ENCODE peak calls at places on chromosomes 13 and 19, in seven cellular contexts. One of them, this sample, is unnamed.

GRCh38 chr19:35673121-35673804 is 6.9 kb downstream of the UPK1A start:
- DNase-seq in CD8-positive, alpha-beta memory T cell: peak
- DNase-seq in left ventricle myocardium inferior: peak
- DNase-seq in pancreas: no peak
- DNase-seq in thyroid gland: peak
- DNase-seq in adrenal gland: no peak
- DNase-seq in NB4: no peak
- DNase-seq in this sample: no peak

GRCh38 chr13:113955691-113956090 is 18.2 kb downstream of the C13orf46 start:
- DNase-seq in NB4: no peak
- DNase-seq in left ventricle myocardium inferior: no peak
- DNase-seq in thyroid gland: no peak
- DNase-seq in adrenal gland: no peak
- DNase-seq in pancreas: no peak
- DNase-seq in CD8-positive, alpha-beta memory T cell: no peak
- DNase-seq in this sample: no peak

GRCh38 chr13:81565849-81566248 is 1224.9 kb upstream of the SPRY2 start:
- DNase-seq in left ventricle myocardium inferior: no peak
- DNase-seq in pancreas: no peak
- DNase-seq in thyroid gland: no peak
- DNase-seq in NB4: no peak
- DNase-seq in adrenal gland: no peak
- DNase-seq in CD8-positive, alpha-beta memory T cell: no peak
- DNase-seq in this sample: no peak

GRCh38 chr13:110218601-110219201 is 88.3 kb downstream of the COL4A1 start:
- DNase-seq in left ventricle myocardium inferior: no peak
- DNase-seq in thyroid gland: no peak
- DNase-seq in adrenal gland: no peak
- DNase-seq in CD8-positive, alpha-beta memory T cell: no peak
- DNase-seq in NB4: no peak
- DNase-seq in pancreas: no peak
- DNase-seq in this sample: no peak

GRCh38 chr19:52601025-52601973 is 31.2 kb downstream of the ZNF701 start:
- DNase-seq in thyroid gland: peak
- DNase-seq in CD8-positive, alpha-beta memory T cell: peak
- DNase-seq in left ventricle myocardium inferior: peak
- DNase-seq in adrenal gland: peak
- DNase-seq in pancreas: peak
- DNase-seq in NB4: peak
- DNase-seq in this sample: peak

GRCh38 chr19:29503140-29503758 is 22.5 kb upstream of the VSTM2B start:
- DNase-seq in CD8-positive, alpha-beta memory T cell: no peak
- DNase-seq in thyroid gland: no peak
- DNase-seq in left ventricle myocardium inferior: no peak
- DNase-seq in pancreas: no peak
- DNase-seq in NB4: no peak
- DNase-seq in adrenal gland: no peak
- DNase-seq in this sample: no peak

GRCh38 chr19:32862741-32863140 is 6.8 kb downstream of the SLC7A9 start:
- DNase-seq in left ventricle myocardium inferior: no peak
- DNase-seq in adrenal gland: no peak
- DNase-seq in CD8-positive, alpha-beta memory T cell: no peak
- DNase-seq in pancreas: no peak
- DNase-seq in thyroid gland: no peak
- DNase-seq in NB4: no peak
- DNase-seq in this sample: no peak

GRCh38 chr13:51727634-51728274 is 76.2 kb downstream of the DHRS12 start:
- DNase-seq in pancreas: no peak
- DNase-seq in left ventricle myocardium inferior: no peak
- DNase-seq in CD8-positive, alpha-beta memory T cell: no peak
- DNase-seq in adrenal gland: no peak
- DNase-seq in thyroid gland: no peak
- DNase-seq in NB4: peak
- DNase-seq in this sample: no peak

GRCh38 chr13:32165791-32166190 is 134.2 kb downstream of the FRY start:
- DNase-seq in left ventricle myocardium inferior: peak
- DNase-seq in pancreas: no peak
- DNase-seq in adrenal gland: no peak
- DNase-seq in thyroid gland: no peak
- DNase-seq in NB4: peak
- DNase-seq in CD8-positive, alpha-beta memory T cell: no peak
- DNase-seq in this sample: no peak

GRCh38 chr13:99357149-99357596 is 50.0 kb upstream of the GPR183 start:
- DNase-seq in adrenal gland: peak
- DNase-seq in thyroid gland: no peak
- DNase-seq in CD8-positive, alpha-beta memory T cell: peak
- DNase-seq in NB4: no peak
- DNase-seq in left ventricle myocardium inferior: no peak
- DNase-seq in pancreas: no peak
- DNase-seq in this sample: peak

GRCh38 chr13:28679628-28680027 is 20.7 kb downstream of the POMP start:
- DNase-seq in CD8-positive, alpha-beta memory T cell: no peak
- DNase-seq in left ventricle myocardium inferior: no peak
- DNase-seq in NB4: peak
- DNase-seq in pancreas: no peak
- DNase-seq in thyroid gland: no peak
- DNase-seq in adrenal gland: no peak
- DNase-seq in this sample: peak

GRCh38 chr19:38673030-38673429 is 25.6 kb downstream of the ACTN4 start:
- DNase-seq in thyroid gland: no peak
- DNase-seq in left ventricle myocardium inferior: no peak
- DNase-seq in CD8-positive, alpha-beta memory T cell: no peak
- DNase-seq in NB4: no peak
- DNase-seq in adrenal gland: no peak
- DNase-seq in pancreas: no peak
- DNase-seq in this sample: no peak

GRCh38 chr13:33509642-33510229 is 224.2 kb upstream of the STARD13 start:
- DNase-seq in thyroid gland: peak
- DNase-seq in pancreas: no peak
- DNase-seq in adrenal gland: peak
- DNase-seq in CD8-positive, alpha-beta memory T cell: no peak
- DNase-seq in NB4: no peak
- DNase-seq in left ventricle myocardium inferior: peak
- DNase-seq in this sample: peak

GRCh38 chr19:16025108-16026101 is 50.9 kb upstream of the TPM4 start:
- DNase-seq in NB4: peak
- DNase-seq in pancreas: peak
- DNase-seq in CD8-positive, alpha-beta memory T cell: no peak
- DNase-seq in left ventricle myocardium inferior: no peak
- DNase-seq in adrenal gland: peak
- DNase-seq in thyroid gland: no peak
- DNase-seq in this sample: peak

GRCh38 chr13:38803566-38803965 is 116.7 kb downstream of the FREM2 start:
- DNase-seq in adrenal gland: no peak
- DNase-seq in thyroid gland: no peak
- DNase-seq in pancreas: no peak
- DNase-seq in left ventricle myocardium inferior: no peak
- DNase-seq in CD8-positive, alpha-beta memory T cell: no peak
- DNase-seq in NB4: no peak
- DNase-seq in this sample: no peak

GRCh38 chr13:79462895-79463294 is 18.1 kb upstream of the NDFIP2 start:
- DNase-seq in CD8-positive, alpha-beta memory T cell: no peak
- DNase-seq in left ventricle myocardium inferior: no peak
- DNase-seq in adrenal gland: no peak
- DNase-seq in pancreas: no peak
- DNase-seq in thyroid gland: no peak
- DNase-seq in NB4: no peak
- DNase-seq in this sample: no peak

GRCh38 chr19:38142176-38143035 is 81.6 kb downstream of the DPF1 start:
- DNase-seq in NB4: peak
- DNase-seq in left ventricle myocardium inferior: peak
- DNase-seq in pancreas: peak
- DNase-seq in adrenal gland: peak
- DNase-seq in thyroid gland: peak
- DNase-seq in CD8-positive, alpha-beta memory T cell: no peak
- DNase-seq in this sample: peak

DNA sequence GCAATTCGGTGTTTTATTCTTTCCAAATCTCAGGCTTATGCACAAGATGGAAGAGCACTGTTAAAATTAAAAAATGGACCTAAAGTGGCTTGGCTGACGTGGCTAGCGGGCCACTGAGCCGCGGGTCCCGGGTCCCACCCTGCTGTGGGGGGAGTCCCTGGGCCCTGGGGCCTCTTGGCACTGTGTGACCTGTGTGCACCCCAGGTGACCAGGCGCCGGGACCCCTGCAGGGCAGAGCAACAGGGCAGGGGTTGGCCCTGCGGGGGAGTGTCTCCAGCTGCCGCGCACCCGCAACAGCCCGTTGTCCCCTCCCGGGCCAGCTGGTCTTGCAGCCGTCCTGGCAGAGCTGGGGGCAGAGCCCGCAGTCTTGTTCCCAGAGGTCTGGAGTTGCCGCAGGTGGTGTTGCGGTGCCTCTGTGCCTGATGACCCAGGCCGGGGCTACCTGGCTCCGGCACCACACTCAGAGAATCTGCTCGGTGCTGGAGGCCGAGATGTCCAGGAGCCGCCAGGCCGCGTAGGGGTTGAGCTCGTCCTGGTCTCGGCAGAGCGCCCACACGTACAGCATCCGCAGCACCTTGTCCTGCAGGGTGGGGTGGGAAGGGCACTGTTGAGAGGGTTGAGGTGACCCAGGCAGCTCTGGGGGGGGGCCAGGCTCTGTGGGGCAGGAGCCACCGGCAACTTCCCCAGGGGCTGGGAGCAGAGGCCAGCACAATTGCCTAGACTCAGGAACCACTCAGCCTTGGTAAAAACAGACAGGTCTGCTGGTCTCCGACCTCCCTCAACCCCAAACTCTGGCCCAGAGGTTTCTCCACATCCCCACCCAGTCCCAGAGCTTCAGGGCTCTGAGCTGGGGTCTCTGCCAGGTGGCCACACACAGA is 1.0 kb upstream of the CTXN1 start:
- DNase-seq in adrenal gland: peak
- DNase-seq in pancreas: no peak
- DNase-seq in left ventricle myocardium inferior: no peak
- DNase-seq in CD8-positive, alpha-beta memory T cell: no peak
- DNase-seq in thyroid gland: no peak
- DNase-seq in NB4: peak
- DNase-seq in this sample: no peak
- H3K4me3 ChIP-seq in adrenal gland: no peak
- H3K4me3 ChIP-seq in pancreas: no peak
- H3K4me3 ChIP-seq in left ventricle myocardium inferior: peak
- H3K4me3 ChIP-seq in CD8-positive, alpha-beta memory T cell: no peak
- H3K4me3 ChIP-seq in thyroid gland: no peak
- H3K4me3 ChIP-seq in NB4: no peak
- H3K4me3 ChIP-seq in this sample: no peak

GRCh38 chr19:3670796-3671679 is 29.2 kb downstream of the PIP5K1C start:
- DNase-seq in pancreas: no peak
- DNase-seq in CD8-positive, alpha-beta memory T cell: no peak
- DNase-seq in adrenal gland: peak
- DNase-seq in NB4: no peak
- DNase-seq in thyroid gland: peak
- DNase-seq in left ventricle myocardium inferior: peak
- DNase-seq in this sample: no peak

GRCh38 chr19:3669134-3669436 is 31.2 kb downstream of the PIP5K1C start:
- DNase-seq in left ventricle myocardium inferior: no peak
- DNase-seq in pancreas: no peak
- DNase-seq in CD8-positive, alpha-beta memory T cell: no peak
- DNase-seq in thyroid gland: no peak
- DNase-seq in adrenal gland: no peak
- DNase-seq in NB4: no peak
- DNase-seq in this sample: no peak

GRCh38 chr19:3669616-3670257 is 30.5 kb downstream of the PIP5K1C start:
- DNase-seq in CD8-positive, alpha-beta memory T cell: no peak
- DNase-seq in pancreas: no peak
- DNase-seq in adrenal gland: no peak
- DNase-seq in NB4: no peak
- DNase-seq in thyroid gland: no peak
- DNase-seq in left ventricle myocardium inferior: no peak
- DNase-seq in this sample: no peak

GRCh38 chr19:3671680-3672574 is 28.3 kb downstream of the PIP5K1C start:
- DNase-seq in NB4: no peak
- DNase-seq in pancreas: no peak
- DNase-seq in thyroid gland: no peak
- DNase-seq in left ventricle myocardium inferior: no peak
- DNase-seq in CD8-positive, alpha-beta memory T cell: no peak
- DNase-seq in adrenal gland: no peak
- DNase-seq in this sample: no peak

GRCh38 chr19:3670258-3670795 is 29.9 kb downstream of the PIP5K1C start:
- DNase-seq in pancreas: no peak
- DNase-seq in thyroid gland: peak
- DNase-seq in left ventricle myocardium inferior: peak
- DNase-seq in adrenal gland: no peak
- DNase-seq in CD8-positive, alpha-beta memory T cell: no peak
- DNase-seq in NB4: no peak
- DNase-seq in this sample: no peak
- H3K4me3 ChIP-seq in pancreas: no peak
- H3K4me3 ChIP-seq in thyroid gland: no peak
- H3K4me3 ChIP-seq in left ventricle myocardium inferior: peak
- H3K4me3 ChIP-seq in adrenal gland: no peak
- H3K4me3 ChIP-seq in CD8-positive, alpha-beta memory T cell: no peak
- H3K4me3 ChIP-seq in NB4: no peak
- H3K4me3 ChIP-seq in this sample: no peak

GRCh38 chr13:70043685-70044084 is 63.9 kb upstream of the ATXN8OS start:
- DNase-seq in adrenal gland: no peak
- DNase-seq in thyroid gland: no peak
- DNase-seq in CD8-positive, alpha-beta memory T cell: no peak
- DNase-seq in NB4: peak
- DNase-seq in left ventricle myocardium inferior: no peak
- DNase-seq in pancreas: no peak
- DNase-seq in this sample: peak
- H3K4me3 ChIP-seq in adrenal gland: no peak
- H3K4me3 ChIP-seq in thyroid gland: no peak
- H3K4me3 ChIP-seq in CD8-positive, alpha-beta memory T cell: no peak
- H3K4me3 ChIP-seq in NB4: no peak
- H3K4me3 ChIP-seq in left ventricle myocardium inferior: no peak
- H3K4me3 ChIP-seq in pancreas: no peak
- H3K4me3 ChIP-seq in this sample: no peak

GRCh38 chr13:23902975-23903905 is 5.9 kb upstream of the C1QTNF9B start:
- DNase-seq in thyroid gland: no peak
- DNase-seq in adrenal gland: no peak
- DNase-seq in NB4: no peak
- DNase-seq in pancreas: no peak
- DNase-seq in CD8-positive, alpha-beta memory T cell: no peak
- DNase-seq in left ventricle myocardium inferior: no peak
- DNase-seq in this sample: no peak
- H3K4me3 ChIP-seq in thyroid gland: no peak
- H3K4me3 ChIP-seq in adrenal gland: no peak
- H3K4me3 ChIP-seq in NB4: no peak
- H3K4me3 ChIP-seq in pancreas: no peak
- H3K4me3 ChIP-seq in CD8-positive, alpha-beta memory T cell: no peak
- H3K4me3 ChIP-seq in left ventricle myocardium inferior: peak
- H3K4me3 ChIP-seq in this sample: no peak

GRCh38 chr19:18194554-18195238 is 1.7 kb downstream of the MPV17L2 start:
- DNase-seq in thyroid gland: peak
- DNase-seq in NB4: no peak
- DNase-seq in pancreas: no peak
- DNase-seq in adrenal gland: peak
- DNase-seq in CD8-positive, alpha-beta memory T cell: no peak
- DNase-seq in left ventricle myocardium inferior: no peak
- DNase-seq in this sample: peak
- H3K4me3 ChIP-seq in thyroid gland: no peak
- H3K4me3 ChIP-seq in NB4: no peak
- H3K4me3 ChIP-seq in pancreas: no peak
- H3K4me3 ChIP-seq in adrenal gland: no peak
- H3K4me3 ChIP-seq in CD8-positive, alpha-beta memory T cell: peak
- H3K4me3 ChIP-seq in left ventricle myocardium inferior: peak
- H3K4me3 ChIP-seq in this sample: peak